ENCODE peak calls at places on chromosomes 3 and 15, in ten cellular contexts. G, V, E, J, I, F, A, T, K and O are unnamed samples.

GRCh38 chr15:63833246-63833696 is 477 bp downstream of the HERC1 start:
- DNase-seq in G (peak), V (peak), E (peak), J (peak), I (peak), F (peak), A (no peak), T (peak), K (peak), O (no peak)

GRCh38 chr15:89751748-89752147 is 699 bp upstream of the MESP1 start:
- DNase-seq in G (no peak), V (no peak), E (no peak), J (no peak), I (no peak), F (no peak), A (no peak), T (no peak), K (no peak), O (peak)

GRCh38 chr15:65263313-65263712 is 23.4 kb downstream of the PARP16 start:
- DNase-seq in G (no peak), V (no peak), E (peak), J (no peak), I (no peak), F (no peak), A (no peak), T (no peak), K (no peak), O (no peak)

GRCh38 chr3:196127308-196128040 is 45.6 kb upstream of the TFRC start:
- DNase-seq in G (no peak), V (no peak), E (no peak), J (no peak), I (no peak), F (peak), A (peak), T (no peak), K (no peak), O (no peak)

GRCh38 chr15:74594455-74594854 is 21.2 kb upstream of the CLK3 start:
- DNase-seq in G (no peak), V (no peak), E (no peak), J (no peak), I (no peak), F (no peak), A (no peak), T (no peak), K (no peak), O (no peak)

GRCh38 chr3:25690768-25691548 is 26.3 kb upstream of the TOP2B start:
- DNase-seq in G (no peak), V (no peak), E (no peak), J (no peak), I (no peak), F (no peak), A (no peak), T (no peak), K (no peak), O (no peak)

GRCh38 chr3:126300761-126301481 is 56.3 kb downstream of the KLF15 start:
- DNase-seq in G (no peak), V (no peak), E (no peak), J (peak), I (no peak), F (no peak), A (no peak), T (peak), K (no peak), O (no peak)

GRCh38 chr15:80317389-80318169 is 65.6 kb upstream of the CTXND1 start:
- DNase-seq in G (no peak), V (no peak), E (no peak), J (peak), I (no peak), F (no peak), A (no peak), T (peak), K (no peak), O (no peak)

GRCh38 chr3:146161725-146162047 is 702 bp upstream of the PLOD2 start:
- DNase-seq in G (peak), V (peak), E (peak), J (peak), I (peak), F (no peak), A (no peak), T (no peak), K (no peak), O (no peak)

GRCh38 chr3:3799173-3800075 is at the start of gene LRRN1:
- DNase-seq in G (peak), V (no peak), E (peak), J (no peak), I (peak), F (no peak), A (no peak), T (no peak), K (peak), O (no peak)

GRCh38 chr15:100537326-100537725 is 8.6 kb upstream of the CERS3 start:
- DNase-seq in G (no peak), V (no peak), E (no peak), J (no peak), I (no peak), F (no peak), A (no peak), T (no peak), K (no peak), O (no peak)

GRCh38 chr15:22960126-22960525 is 20.0 kb downstream of the CYFIP1 start:
- DNase-seq in G (no peak), V (no peak), E (no peak), J (no peak), I (no peak), F (no peak), A (no peak), T (no peak), K (no peak), O (no peak)

GRCh38 chr15:85089929-85090597 is 108.4 kb downstream of the PDE8A start:
- DNase-seq in G (no peak), V (no peak), E (no peak), J (no peak), I (no peak), F (no peak), A (no peak), T (no peak), K (no peak), O (no peak)

GRCh38 chr3:55412580-55412979 is 74.5 kb downstream of the WNT5A start:
- DNase-seq in G (no peak), V (no peak), E (no peak), J (no peak), I (no peak), F (no peak), A (no peak), T (no peak), K (no peak), O (no peak)

GRCh38 chr15:62853114-62853832 is 189.3 kb upstream of the TPM1 start:
- DNase-seq in G (no peak), V (no peak), E (no peak), J (peak), I (no peak), F (no peak), A (no peak), T (peak), K (no peak), O (no peak)

GRCh38 chr15:101578443-101578894 is 73.7 kb downstream of the TM2D3 start:
- DNase-seq in G (no peak), V (peak), E (peak), J (peak), I (no peak), F (no peak), A (peak), T (no peak), K (peak), O (no peak)

GRCh38 chr3:82163907-82164520 is 402.6 kb upstream of the GBE1 start:
- DNase-seq in G (peak), V (peak), E (no peak), J (peak), I (no peak), F (no peak), A (no peak), T (peak), K (no peak), O (no peak)

GRCh38 chr3:115693868-115694267 is 70.6 kb downstream of the GAP43 start:
- DNase-seq in G (no peak), V (no peak), E (no peak), J (no peak), I (peak), F (no peak), A (no peak), T (no peak), K (no peak), O (peak)

GRCh38 chr3:16743276-16743675 is 138.1 kb upstream of the DAZL start:
- DNase-seq in G (no peak), V (no peak), E (no peak), J (no peak), I (no peak), F (no peak), A (no peak), T (peak), K (no peak), O (no peak)

GRCh38 chr3:116350119-116350733 is 95.1 kb downstream of the LSAMP start:
- DNase-seq in G (no peak), V (no peak), E (no peak), J (no peak), I (no peak), F (no peak), A (no peak), T (no peak), K (no peak), O (no peak)

GRCh38 chr15:101651753-101652097 is 456 bp downstream of the TM2D3 start:
- DNase-seq in G (peak), V (peak), E (peak), J (no peak), I (no peak), F (no peak), A (no peak), T (no peak), K (no peak), O (no peak)

GRCh38 chr3:100045696-100046095 is 68.6 kb downstream of the FILIP1L start:
- DNase-seq in G (no peak), V (peak), E (no peak), J (peak), I (no peak), F (no peak), A (no peak), T (peak), K (no peak), O (no peak)

GRCh38 chr15:48536681-48537091 is 108.8 kb downstream of the FBN1 start:
- DNase-seq in G (no peak), V (peak), E (no peak), J (peak), I (no peak), F (no peak), A (no peak), T (peak), K (no peak), O (no peak)

GRCh38 chr15:66356359-66357236 is at the start of gene TIPIN:
- DNase-seq in G (peak), V (peak), E (peak), J (peak), I (peak), F (peak), A (peak), T (peak), K (peak), O (peak)